ENCODE peak calls at places on chromosomes 11 and 22, in eight cellular contexts. T is A549, J is tibial nerve, Z is sigmoid colon, V is GM12878, Y is transverse colon, M is ovary, D is H1. C is an unnamed sample.

GRCh38 chr11:68545796-68546195 is 85.2 kb downstream of the PPP6R3 start:
- DNase-seq in T (no peak), J (no peak), Z (no peak), V (no peak), Y (no peak), M (no peak), D (no peak), C (no peak)

GRCh38 chr11:20162824-20163777 is 2.8 kb upstream of the DBX1 start:
- DNase-seq in T (no peak), J (no peak), Z (no peak), V (no peak), Y (no peak), M (no peak), D (peak; percentile 79), C (peak; percentile 72)

GRCh38 chr22:45904236-45904635 is 72.7 kb downstream of the WNT7B start:
- DNase-seq in T (no peak), J (no peak), Z (no peak), V (no peak), Y (no peak), M (no peak), D (no peak), C (no peak)

GRCh38 chr22:46072030-46072881 is 78.1 kb upstream of the PPARA start:
- DNase-seq in T (no peak), J (peak; percentile 44), Z (peak; percentile 83), V (no peak), Y (peak; percentile 84), M (no peak), D (peak; percentile 68), C (no peak)

GRCh38 chr11:83070878-83071640 is 638 bp downstream of the RAB30 start:
- DNase-seq in T (peak; percentile 39), J (peak; percentile 22), Z (peak; percentile 85), V (no peak), Y (peak; percentile 49), M (peak; percentile 68), D (no peak), C (no peak)

GRCh38 chr11:107957109-107957588 is 28.9 kb downstream of the RAB39A start:
- DNase-seq in T (no peak), J (peak; percentile 19), Z (no peak), V (peak; percentile 11), Y (no peak), M (no peak), D (no peak), C (no peak)

GRCh38 chr11:68021167-68021787 is 9.2 kb upstream of the NDUFS8 start:
- DNase-seq in T (no peak), J (no peak), Z (no peak), V (no peak), Y (peak; percentile 60), M (no peak), D (no peak), C (no peak)

GRCh38 chr11:72710278-72710677 is 36.1 kb upstream of the PDE2A start:
- DNase-seq in T (no peak), J (no peak), Z (no peak), V (no peak), Y (no peak), M (no peak), D (no peak), C (no peak)

GRCh38 chr11:72411623-72412532 is 22.5 kb downstream of the CLPB start:
- DNase-seq in T (no peak), J (no peak), Z (peak; percentile 72), V (no peak), Y (peak; percentile 25), M (no peak), D (no peak), C (no peak)

GRCh38 chr11:7057641-7058040 is 31.2 kb upstream of the RBMXL2 start:
- DNase-seq in T (no peak), J (no peak), Z (no peak), V (no peak), Y (no peak), M (no peak), D (no peak), C (no peak)

GRCh38 chr11:47571895-47572294 is 6.5 kb downstream of the PTPMT1 start:
- DNase-seq in T (no peak), J (no peak), Z (no peak), V (no peak), Y (no peak), M (no peak), D (no peak), C (no peak)

GRCh38 chr11:10659339-10660216 is 34.0 kb downstream of the IRAG1 start:
- DNase-seq in T (peak; percentile 55), J (no peak), Z (peak; percentile 88), V (no peak), Y (peak; percentile 37), M (peak; percentile 58), D (no peak), C (no peak)

GRCh38 chr22:47030881-47031627 is 268.6 kb downstream of the TBC1D22A start:
- DNase-seq in T (no peak), J (no peak), Z (peak; percentile 65), V (no peak), Y (peak; percentile 69), M (no peak), D (no peak), C (no peak)

GRCh38 chr22:37012262-37012904 is 6.9 kb downstream of the TST start:
- DNase-seq in T (no peak), J (no peak), Z (no peak), V (no peak), Y (peak; percentile 90), M (no peak), D (no peak), C (no peak)

GRCh38 chr11:57288771-57289579 is 35.8 kb downstream of the TNKS1BP1 start:
- DNase-seq in T (no peak), J (no peak), Z (no peak), V (no peak), Y (no peak), M (no peak), D (no peak), C (no peak)

GRCh38 chr22:46079093-46079860 is 71.0 kb upstream of the PPARA start:
- DNase-seq in T (no peak), J (peak; percentile 13), Z (peak; percentile 68), V (no peak), Y (peak; percentile 7), M (no peak), D (no peak), C (no peak)

GRCh38 chr11:118353084-118353710 is 6.2 kb upstream of the UBE4A start:
- DNase-seq in T (no peak), J (no peak), Z (no peak), V (no peak), Y (no peak), M (no peak), D (no peak), C (no peak)

GRCh38 chr22:31442768-31443489 is 43.5 kb downstream of the DRG1 start:
- DNase-seq in T (no peak), J (no peak), Z (no peak), V (no peak), Y (no peak), M (no peak), D (no peak), C (no peak)

GRCh38 chr22:31440681-31441080 is 41.3 kb downstream of the DRG1 start:
- DNase-seq in T (no peak), J (no peak), Z (no peak), V (no peak), Y (no peak), M (no peak), D (no peak), C (no peak)

GRCh38 chr22:31436132-31436531 is 36.7 kb downstream of the DRG1 start:
- DNase-seq in T (no peak), J (no peak), Z (no peak), V (no peak), Y (no peak), M (no peak), D (no peak), C (no peak)

GRCh38 chr22:31441652-31442051 is 42.2 kb downstream of the DRG1 start:
- DNase-seq in T (no peak), J (no peak), Z (no peak), V (no peak), Y (no peak), M (no peak), D (no peak), C (no peak)

GRCh38 chr22:31439805-31440204 is 40.4 kb downstream of the DRG1 start:
- DNase-seq in T (no peak), J (no peak), Z (no peak), V (no peak), Y (no peak), M (no peak), D (no peak), C (no peak)
- TF ChIP-seq EP300 in T (no peak), J (no peak), Z (no peak), V (no peak), Y (no peak), M (no peak), D (no peak), C (no peak)

DNA sequence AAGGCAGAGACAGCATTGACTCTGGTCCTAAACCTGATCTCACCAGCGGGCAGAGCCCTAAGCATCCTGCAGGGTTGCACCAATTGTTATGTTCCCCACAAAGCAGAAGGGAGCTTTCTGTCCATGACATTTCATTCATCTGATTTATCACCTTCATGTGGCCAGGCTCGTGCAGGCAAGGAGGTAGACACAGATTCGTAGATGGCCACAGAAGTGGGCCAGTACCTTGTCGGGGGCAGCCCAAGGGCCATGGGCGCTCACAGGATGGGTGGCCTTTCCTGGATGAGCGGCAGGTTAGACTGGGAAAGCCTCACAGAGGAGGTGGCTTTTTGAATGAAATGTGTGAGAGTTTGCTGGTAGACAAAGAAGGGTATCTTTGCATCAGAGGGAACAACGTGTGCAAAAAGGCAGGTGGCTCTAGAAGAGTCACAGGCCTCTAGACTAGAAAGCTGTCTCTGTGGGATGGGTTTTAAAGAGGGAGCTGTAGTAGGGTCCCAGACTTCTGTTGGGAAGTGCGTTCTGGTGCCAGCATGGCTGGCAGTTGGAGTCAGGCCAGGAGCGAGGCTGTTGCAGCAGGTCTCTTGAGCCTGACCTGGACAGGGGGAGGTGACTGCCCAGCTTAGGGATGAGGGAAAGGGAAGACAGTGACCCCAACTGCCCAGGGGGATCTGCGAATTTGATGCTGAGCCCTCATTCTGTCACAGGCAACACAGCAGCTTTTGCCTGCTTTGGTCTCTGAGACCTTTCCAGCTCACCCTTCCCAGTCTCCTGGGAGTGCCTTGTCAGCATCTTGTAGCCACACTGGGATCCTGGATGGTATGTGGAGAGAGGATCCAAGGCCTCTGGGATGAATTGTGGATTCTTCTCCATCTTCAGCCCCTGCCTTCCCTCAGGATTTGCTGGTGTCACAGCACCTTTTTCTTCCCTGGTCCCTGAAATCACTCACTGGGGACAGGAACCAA is 3.2 kb downstream of the TSKU start:
- DNase-seq in T (no peak), J (no peak), Z (no peak), V (no peak), Y (no peak), M (no peak), D (no peak), C (no peak)
- H3K27ac ChIP-seq in T (peak overlapping the region; percentile 98), J (peak overlapping the region; percentile 96), Z (no peak overlapping the region), V (no peak overlapping the region), Y (no peak overlapping the region), M (peak overlapping the region; percentile 16), D (no peak overlapping the region), C (no peak overlapping the region)

DNA sequence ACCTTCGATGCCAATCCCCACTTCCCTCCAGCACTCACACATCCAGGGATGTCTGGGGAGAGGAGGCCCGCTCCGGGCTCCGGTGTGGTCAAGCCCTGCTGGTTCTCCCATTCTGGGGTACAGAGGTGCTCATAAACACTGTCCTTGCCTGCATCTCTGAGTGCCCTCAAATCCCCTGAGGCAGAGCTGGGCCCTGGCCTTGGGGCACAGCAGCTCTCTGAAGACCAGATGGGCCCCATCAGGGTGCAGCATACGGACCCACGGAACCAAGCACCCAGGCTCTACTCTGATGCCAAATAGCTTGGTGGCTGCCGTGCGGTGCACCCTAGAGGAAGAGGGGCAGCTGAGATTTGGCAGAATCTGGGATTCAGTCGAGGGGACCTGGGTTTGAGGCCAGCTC is 35.7 kb upstream of the NNMT start:
- DNase-seq in T (no peak), J (no peak), Z (peak; percentile 80), V (no peak), Y (no peak), M (no peak), D (no peak), C (no peak)
- TF ChIP-seq EP300 in T (no peak), J (no peak), Z (no peak), V (no peak), Y (no peak), M (no peak), D (no peak), C (no peak)

GRCh38 chr11:94932503-94932902 is 40.9 kb downstream of the CWC15 start:
- DNase-seq in T (no peak), J (no peak), Z (no peak), V (no peak), Y (no peak), M (no peak), D (no peak), C (no peak)
- H3K27ac ChIP-seq in T (no peak overlapping the region), J (peak overlapping the region; percentile 26), Z (peak overlapping the region; percentile 61), V (no peak overlapping the region), Y (peak overlapping the region; percentile 44), M (no peak overlapping the region), D (no peak overlapping the region), C (peak overlapping the region; percentile 18)